ENCODE peak calls at places on chromosomes 3 and 15, in four cellular contexts. U, S, N and D are unnamed samples.

GRCh38 chr3:72347819-72348319 is 500.4 kb downstream of the SHQ1 start:
- DNase-seq in S (no peak), U (peak), N (peak), D (no peak)

GRCh38 chr3:40574661-40575060 is 49.9 kb downstream of the ZNF621 start:
- DNase-seq in U (peak), N (no peak), S (no peak), D (peak)

GRCh38 chr15:63348392-63348791 is 33.3 kb downstream of the CA12 start:
- DNase-seq in N (no peak), U (peak), S (peak), D (peak)

GRCh38 chr3:72756900-72757299 is 91.3 kb downstream of the SHQ1 start:
- DNase-seq in N (no peak), U (no peak), S (no peak), D (no peak)

GRCh38 chr15:92383528-92384326 is 10.0 kb upstream of the ST8SIA2 start:
- DNase-seq in U (peak), N (peak), S (no peak), D (no peak)

GRCh38 chr15:58387130-58387529 is 44.7 kb upstream of the LIPC start:
- DNase-seq in N (no peak), U (peak), S (no peak), D (no peak)

GRCh38 chr3:189403194-189403593 is 228.0 kb upstream of the TP63 start:
- DNase-seq in S (no peak), N (no peak), U (no peak), D (no peak)

GRCh38 chr15:71596672-71597071 is 213.7 kb upstream of the NR2E3 start:
- DNase-seq in N (peak), U (peak), S (no peak), D (no peak)

GRCh38 chr15:84915011-84915958 is 30.8 kb downstream of the SLC28A1 start:
- DNase-seq in N (peak), U (peak), S (no peak), D (no peak)

GRCh38 chr3:56835626-56836025 is 33.9 kb upstream of the ARHGEF3 start:
- DNase-seq in U (no peak), N (no peak), S (no peak), D (no peak)